ENCODE peak calls at places on chromosomes 13 and 19, in six cellular contexts. One of them, this sample, is unnamed.

GRCh38 chr13:111292710-111293485 is 27.5 kb upstream of the TEX29 start:
- DNase-seq in testis: no peak
- DNase-seq in ovary: no peak
- DNase-seq in body of pancreas: no peak
- DNase-seq in osteocyte: no peak
- DNase-seq in omental fat pad: no peak
- DNase-seq in this sample: no peak

GRCh38 chr19:47122359-47123335 is 8.0 kb upstream of the SAE1 start:
- DNase-seq in ovary: no peak
- DNase-seq in body of pancreas: no peak
- DNase-seq in testis: no peak
- DNase-seq in omental fat pad: no peak
- DNase-seq in osteocyte: no peak
- DNase-seq in this sample: no peak

GRCh38 chr13:85473144-85473543 is 326.1 kb downstream of the SLITRK6 start:
- DNase-seq in omental fat pad: no peak
- DNase-seq in ovary: no peak
- DNase-seq in testis: no peak
- DNase-seq in osteocyte: no peak
- DNase-seq in body of pancreas: no peak
- DNase-seq in this sample: no peak

GRCh38 chr13:103187621-103188020 is 121.4 kb upstream of the SLC10A2 start:
- DNase-seq in body of pancreas: peak
- DNase-seq in testis: no peak
- DNase-seq in ovary: no peak
- DNase-seq in omental fat pad: no peak
- DNase-seq in osteocyte: no peak
- DNase-seq in this sample: no peak

GRCh38 chr13:73303858-73304257 is 245.1 kb downstream of the KLF5 start:
- DNase-seq in body of pancreas: no peak
- DNase-seq in ovary: no peak
- DNase-seq in testis: no peak
- DNase-seq in omental fat pad: no peak
- DNase-seq in osteocyte: no peak
- DNase-seq in this sample: no peak

GRCh38 chr19:3692141-3693029 is 7.9 kb downstream of the PIP5K1C start:
- DNase-seq in testis: no peak
- DNase-seq in ovary: no peak
- DNase-seq in body of pancreas: no peak
- DNase-seq in osteocyte: no peak
- DNase-seq in omental fat pad: no peak
- DNase-seq in this sample: no peak

GRCh38 chr19:19410553-19411550 is 5.4 kb downstream of the GATAD2A start:
- DNase-seq in ovary: no peak
- DNase-seq in omental fat pad: no peak
- DNase-seq in osteocyte: no peak
- DNase-seq in testis: no peak
- DNase-seq in body of pancreas: no peak
- DNase-seq in this sample: no peak

GRCh38 chr19:52086481-52086880 is 9.1 kb downstream of the ZNF841 start:
- DNase-seq in ovary: no peak
- DNase-seq in body of pancreas: no peak
- DNase-seq in testis: no peak
- DNase-seq in osteocyte: no peak
- DNase-seq in omental fat pad: no peak
- DNase-seq in this sample: no peak

GRCh38 chr13:62360609-62361008 is 945.0 kb upstream of the PCDH20 start:
- DNase-seq in body of pancreas: no peak
- DNase-seq in osteocyte: no peak
- DNase-seq in ovary: no peak
- DNase-seq in testis: no peak
- DNase-seq in omental fat pad: no peak
- DNase-seq in this sample: no peak

GRCh38 chr19:32599736-32600157 is 18.8 kb downstream of the PDCD5 start:
- DNase-seq in osteocyte: peak
- DNase-seq in omental fat pad: no peak
- DNase-seq in testis: peak
- DNase-seq in body of pancreas: peak
- DNase-seq in ovary: no peak
- DNase-seq in this sample: no peak

DNA sequence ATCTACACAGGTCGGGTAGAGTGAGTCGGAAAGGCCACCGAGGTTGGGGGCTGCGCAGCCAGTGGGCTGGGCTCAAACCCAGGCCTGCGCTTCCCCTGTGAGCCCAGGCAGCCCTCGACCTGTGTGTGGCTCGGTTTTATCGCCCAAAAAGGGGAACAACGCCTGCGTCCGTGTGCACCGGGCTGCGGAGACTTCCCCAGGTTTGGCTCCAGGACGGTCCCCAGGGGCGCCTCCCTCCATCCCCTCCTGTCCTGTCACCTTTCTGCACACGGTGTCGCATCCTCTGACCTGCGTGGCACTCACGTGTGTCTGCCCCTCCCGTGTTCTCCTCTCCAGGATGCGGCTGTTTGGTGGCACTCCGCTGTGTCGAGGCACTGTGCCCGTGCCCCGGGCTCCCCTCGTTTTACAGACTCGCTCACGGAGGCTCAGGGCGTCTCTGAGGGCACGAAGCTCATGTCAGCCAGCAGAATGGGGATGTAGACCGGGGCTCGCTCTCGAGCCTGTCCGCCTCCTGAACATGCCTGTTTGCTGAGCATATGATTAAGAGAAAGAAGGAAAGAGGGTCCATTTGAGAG is 25.9 kb downstream of the MCF2L start:
- DNase-seq in omental fat pad: no peak
- DNase-seq in osteocyte: no peak
- DNase-seq in testis: no peak
- DNase-seq in ovary: no peak
- DNase-seq in body of pancreas: no peak
- DNase-seq in this sample: no peak
- TF ChIP-seq CTCF in omental fat pad: no peak
- TF ChIP-seq CTCF in osteocyte: no peak
- TF ChIP-seq CTCF in testis: no peak
- TF ChIP-seq CTCF in ovary: no peak
- TF ChIP-seq CTCF in body of pancreas: no peak
- TF ChIP-seq CTCF in this sample: no peak

DNA sequence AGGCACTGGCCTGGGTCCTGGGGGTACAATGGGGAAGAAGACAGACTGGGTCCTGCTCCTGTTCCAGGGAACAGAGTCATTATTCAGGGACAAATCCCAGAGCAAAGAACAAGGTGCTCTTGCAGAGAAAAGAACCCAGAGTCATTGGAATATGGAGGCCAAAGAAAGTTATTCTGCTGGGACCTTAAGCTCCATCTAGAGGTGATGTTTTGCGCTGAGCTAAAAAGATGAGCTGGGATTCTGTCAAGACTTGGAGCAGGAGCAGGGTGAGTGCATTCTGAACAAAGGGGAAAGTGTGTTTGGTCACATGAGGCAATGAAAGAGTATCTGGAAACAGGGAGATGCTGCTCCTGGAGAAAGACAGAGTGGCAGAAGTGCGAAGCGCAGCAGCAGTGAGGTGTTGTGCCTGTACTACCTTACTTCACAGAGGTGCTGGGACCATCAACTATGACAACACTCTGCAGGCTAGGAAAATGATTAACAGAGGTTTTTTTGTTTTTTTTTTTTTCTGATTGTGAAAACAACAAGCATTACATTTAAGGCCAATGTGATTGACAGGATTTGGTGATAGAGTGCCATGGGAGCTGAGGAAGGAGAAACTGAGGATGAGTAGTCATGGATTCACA is 95.3 kb upstream of the TNFSF11 start:
- DNase-seq in ovary: no peak
- DNase-seq in osteocyte: no peak
- DNase-seq in omental fat pad: no peak
- DNase-seq in body of pancreas: no peak
- DNase-seq in testis: no peak
- DNase-seq in this sample: no peak
- TF ChIP-seq CTCF in ovary: no peak
- TF ChIP-seq CTCF in osteocyte: peak
- TF ChIP-seq CTCF in omental fat pad: no peak
- TF ChIP-seq CTCF in body of pancreas: no peak
- TF ChIP-seq CTCF in testis: no peak
- TF ChIP-seq CTCF in this sample: peak

GRCh38 chr13:76808927-76809326 is 77.3 kb downstream of the KCTD12 start:
- DNase-seq in omental fat pad: no peak
- DNase-seq in body of pancreas: no peak
- DNase-seq in testis: no peak
- DNase-seq in ovary: no peak
- DNase-seq in osteocyte: no peak
- DNase-seq in this sample: no peak
- TF ChIP-seq CTCF in omental fat pad: no peak
- TF ChIP-seq CTCF in body of pancreas: no peak
- TF ChIP-seq CTCF in testis: no peak
- TF ChIP-seq CTCF in ovary: no peak
- TF ChIP-seq CTCF in osteocyte: no peak
- TF ChIP-seq CTCF in this sample: no peak

DNA sequence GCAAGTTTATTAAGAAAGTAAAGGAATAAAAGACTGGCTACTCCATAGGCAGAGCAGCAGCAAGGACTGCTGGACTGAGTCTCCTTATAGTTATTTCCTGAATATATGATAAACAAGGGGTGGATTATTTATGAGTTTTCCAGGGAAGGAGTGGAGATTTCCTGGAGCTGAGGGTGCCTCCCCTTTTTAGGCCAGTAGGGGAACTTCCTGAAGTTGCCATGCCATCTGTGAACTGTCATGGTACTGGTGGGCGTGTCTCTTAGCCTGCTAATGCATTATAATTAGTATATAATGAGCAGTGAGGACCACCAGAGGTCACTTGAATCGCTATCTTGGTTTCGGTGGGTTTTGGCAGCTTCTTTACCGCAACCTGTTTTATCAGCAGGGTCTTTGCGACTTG is 13.5 kb downstream of the ZSCAN5A start:
- DNase-seq in testis: no peak
- DNase-seq in body of pancreas: no peak
- DNase-seq in omental fat pad: no peak
- DNase-seq in ovary: no peak
- DNase-seq in osteocyte: no peak
- DNase-seq in this sample: no peak
- TF ChIP-seq CTCF in testis: peak
- TF ChIP-seq CTCF in body of pancreas: no peak
- TF ChIP-seq CTCF in omental fat pad: no peak
- TF ChIP-seq CTCF in ovary: no peak
- TF ChIP-seq CTCF in osteocyte: no peak
- TF ChIP-seq CTCF in this sample: peak

GRCh38 chr19:6551607-6552450 is 21.0 kb downstream of the TNFSF9 start:
- DNase-seq in osteocyte: no peak
- DNase-seq in body of pancreas: peak
- DNase-seq in testis: peak
- DNase-seq in omental fat pad: no peak
- DNase-seq in ovary: no peak
- DNase-seq in this sample: no peak
- TF ChIP-seq CTCF in osteocyte: peak
- TF ChIP-seq CTCF in body of pancreas: no peak
- TF ChIP-seq CTCF in testis: no peak
- TF ChIP-seq CTCF in omental fat pad: no peak
- TF ChIP-seq CTCF in ovary: no peak
- TF ChIP-seq CTCF in this sample: peak

DNA sequence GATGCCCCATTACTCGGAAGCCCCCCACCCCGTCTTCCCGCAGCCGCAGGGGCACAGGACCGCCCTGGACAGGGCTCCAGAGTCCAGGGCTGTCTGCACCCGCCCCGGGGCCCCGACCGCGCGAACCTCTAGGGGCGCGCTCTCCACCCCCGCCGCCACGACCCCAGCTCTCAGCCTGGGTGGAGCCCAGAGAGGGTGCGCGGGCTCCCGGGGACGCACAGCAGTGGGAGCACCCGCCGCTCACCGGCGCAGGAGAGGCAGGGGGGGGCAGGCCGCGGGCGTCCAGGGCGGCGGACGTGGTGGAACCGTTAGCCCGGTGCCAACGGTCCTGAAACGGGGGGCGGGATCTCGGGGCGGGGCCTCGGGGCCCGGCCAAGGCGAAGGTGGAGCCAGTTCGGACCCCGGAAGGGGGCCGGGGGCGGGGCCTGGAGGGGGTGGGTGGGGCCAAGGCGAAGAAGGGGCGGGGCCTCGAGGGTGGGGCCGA is at the start of gene ATP8B3:
- DNase-seq in ovary: no peak
- DNase-seq in osteocyte: no peak
- DNase-seq in body of pancreas: no peak
- DNase-seq in omental fat pad: no peak
- DNase-seq in testis: no peak
- DNase-seq in this sample: no peak
- TF ChIP-seq CTCF in ovary: no peak
- TF ChIP-seq CTCF in osteocyte: no peak
- TF ChIP-seq CTCF in body of pancreas: no peak
- TF ChIP-seq CTCF in omental fat pad: no peak
- TF ChIP-seq CTCF in testis: no peak
- TF ChIP-seq CTCF in this sample: peak

GRCh38 chr19:41706741-41707501 is 1.5 kb upstream of the CEACAM5 start:
- DNase-seq in omental fat pad: no peak
- DNase-seq in body of pancreas: peak
- DNase-seq in ovary: no peak
- DNase-seq in testis: peak
- DNase-seq in osteocyte: no peak
- DNase-seq in this sample: peak

GRCh38 chr19:41705393-41706174 is 2.8 kb upstream of the CEACAM5 start:
- DNase-seq in body of pancreas: peak
- DNase-seq in ovary: no peak
- DNase-seq in osteocyte: no peak
- DNase-seq in omental fat pad: no peak
- DNase-seq in testis: peak
- DNase-seq in this sample: peak

GRCh38 chr19:41708481-41708880 is at the start of gene CEACAM5:
- DNase-seq in testis: no peak
- DNase-seq in omental fat pad: no peak
- DNase-seq in osteocyte: peak
- DNase-seq in body of pancreas: no peak
- DNase-seq in ovary: no peak
- DNase-seq in this sample: peak

GRCh38 chr19:41707871-41708371 is 505 bp upstream of the CEACAM5 start:
- DNase-seq in body of pancreas: no peak
- DNase-seq in testis: no peak
- DNase-seq in omental fat pad: no peak
- DNase-seq in ovary: no peak
- DNase-seq in osteocyte: no peak
- DNase-seq in this sample: peak

DNA sequence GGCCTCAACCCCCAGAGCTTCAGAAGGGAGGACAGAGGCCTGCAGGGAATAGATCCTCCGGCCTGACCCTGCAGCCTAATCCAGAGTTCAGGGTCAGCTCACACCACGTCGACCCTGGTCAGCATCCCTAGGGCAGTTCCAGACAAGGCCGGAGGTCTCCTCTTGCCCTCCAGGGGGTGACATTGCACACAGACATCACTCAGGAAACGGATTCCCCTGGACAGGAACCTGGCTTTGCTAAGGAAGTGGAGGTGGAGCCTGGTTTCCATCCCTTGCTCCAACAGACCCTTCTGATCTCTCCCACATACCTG is 969 bp upstream of the CEACAM5 start:
- DNase-seq in testis: no peak
- DNase-seq in omental fat pad: no peak
- DNase-seq in body of pancreas: no peak
- DNase-seq in ovary: no peak
- DNase-seq in osteocyte: no peak
- DNase-seq in this sample: peak
- TF ChIP-seq CTCF in testis: no peak
- TF ChIP-seq CTCF in omental fat pad: no peak
- TF ChIP-seq CTCF in body of pancreas: no peak
- TF ChIP-seq CTCF in ovary: no peak
- TF ChIP-seq CTCF in osteocyte: no peak
- TF ChIP-seq CTCF in this sample: no peak

GRCh38 chr19:5170329-5170745 is 170.3 kb downstream of the PTPRS start:
- DNase-seq in testis: no peak
- DNase-seq in ovary: peak
- DNase-seq in body of pancreas: no peak
- DNase-seq in omental fat pad: no peak
- DNase-seq in osteocyte: peak
- DNase-seq in this sample: no peak
- TF ChIP-seq CTCF in testis: peak
- TF ChIP-seq CTCF in ovary: no peak
- TF ChIP-seq CTCF in body of pancreas: peak
- TF ChIP-seq CTCF in omental fat pad: no peak
- TF ChIP-seq CTCF in osteocyte: peak
- TF ChIP-seq CTCF in this sample: peak

This sample was measured in type B pancreatic cell.